ENCODE peak calls at places on chromosomes 11 and 22, in six cellular contexts. E is stomach, O is sigmoid colon, X is HCT116, G is GM12891, B is transverse colon. D is an unnamed sample.

GRCh38 chr22:43449205-43449830 is 37.5 kb downstream of the MPPED1 start:
- DNase-seq in O (no peak), E (no peak), B (no peak), X (no peak), G (no peak), D (peak; percentile 53)

GRCh38 chr11:76159983-76160661 is 46.2 kb downstream of the WNT11 start:
- DNase-seq in X (no peak), E (no peak), O (no peak), G (no peak), B (no peak), D (no peak)

GRCh38 chr11:69539416-69540117 is 58.1 kb downstream of the LINC01488 start:
- DNase-seq in E (no peak), X (no peak), G (no peak), B (peak; percentile 26), O (peak; percentile 70), D (no peak)

GRCh38 chr11:46889689-46890475 is 28.5 kb downstream of the LRP4 start:
- DNase-seq in O (peak; percentile 81), B (peak; percentile 78), G (peak; percentile 61), E (peak; percentile 81), X (peak; percentile 47), D (peak; percentile 91)

GRCh38 chr22:27980424-27981148 is 61.5 kb upstream of the PITPNB start:
- DNase-seq in E (no peak), O (no peak), G (no peak), B (no peak), X (no peak), D (peak; percentile 79)

GRCh38 chr11:1782831-1783724 is 19.4 kb upstream of the CTSD start:
- DNase-seq in E (no peak), B (no peak), X (no peak), O (no peak), G (no peak), D (no peak)

GRCh38 chr22:39183991-39184585 is 31.6 kb upstream of the CBX7 start:
- DNase-seq in E (no peak), B (no peak), G (no peak), O (no peak), X (peak; percentile 27), D (peak; percentile 63)

GRCh38 chr11:60864856-60865513 is 2.4 kb upstream of the ZP1 start:
- DNase-seq in O (peak; percentile 13), G (no peak), E (no peak), B (no peak), X (no peak), D (no peak)

GRCh38 chr11:119181677-119182412 is 3.4 kb upstream of the NHERF4 start:
- DNase-seq in O (no peak), B (no peak), E (no peak), G (no peak), X (no peak), D (no peak)

GRCh38 chr22:29268511-29269229 is 602 bp downstream of the EWSR1 start:
- DNase-seq in X (peak; percentile 1), O (peak; percentile 87), G (no peak), E (peak; percentile 61), B (peak; percentile 60), D (peak; percentile 48)

GRCh38 chr11:59560290-59560701 is 49.0 kb downstream of the OR4D9 start:
- DNase-seq in O (peak; percentile 80), B (peak; percentile 69), X (peak; percentile 85), E (peak; percentile 65), G (peak; percentile 41), D (peak; percentile 91)

GRCh38 chr22:47190957-47191323 is 428.5 kb downstream of the TBC1D22A start:
- DNase-seq in G (no peak), E (peak; percentile 11), B (no peak), O (peak; percentile 46), X (peak; percentile 8), D (no peak)

GRCh38 chr11:19209617-19210016 is 7.8 kb upstream of the CSRP3 start:
- DNase-seq in G (no peak), O (no peak), X (no peak), E (no peak), B (no peak), D (peak; percentile 32)

GRCh38 chr11:103109818-103110388 is 677 bp downstream of the DYNC2H1 start:
- DNase-seq in O (no peak), X (no peak), B (no peak), E (no peak), G (no peak), D (no peak)

GRCh38 chr11:75386912-75387311 is 12.4 kb upstream of the RPS3 start:
- DNase-seq in B (peak; percentile 52), X (no peak), G (no peak), E (no peak), O (peak; percentile 26), D (peak; percentile 69)

GRCh38 chr11:32068134-32068533 is 22.7 kb upstream of the RCN1 start:
- DNase-seq in E (no peak), G (no peak), X (no peak), O (no peak), B (no peak), D (no peak)

GRCh38 chr11:123434262-123434661 is 4.2 kb downstream of the GRAMD1B start:
- DNase-seq in E (no peak), B (peak; percentile 17), G (no peak), X (peak; percentile 43), O (no peak), D (peak; percentile 78)

GRCh38 chr22:23067023-23067650 is 3.2 kb upstream of the GNAZ start:
- DNase-seq in O (peak; percentile 55), B (peak; percentile 3), E (peak; percentile 8), G (no peak), X (no peak), D (no peak)

GRCh38 chr11:24046731-24047130 is 450.1 kb upstream of the LUZP2 start:
- DNase-seq in O (no peak), E (no peak), G (no peak), X (no peak), B (no peak), D (no peak)

GRCh38 chr11:96753997-96754396 is 364.2 kb downstream of the JRKL start:
- DNase-seq in O (no peak), B (no peak), X (no peak), G (no peak), E (no peak), D (no peak)

GRCh38 chr11:108019870-108020540 is 11.3 kb downstream of the CUL5 start:
- DNase-seq in O (no peak), G (no peak), E (no peak), X (no peak), B (no peak), D (no peak)

GRCh38 chr22:44702479-44703219 is 645 bp downstream of the PRR5 start:
- DNase-seq in B (no peak), E (peak; percentile 40), G (no peak), X (no peak), O (no peak), D (peak; percentile 78)

GRCh38 chr22:21044931-21045584 is 688 bp upstream of the LRRC74B start:
- DNase-seq in B (no peak), E (no peak), X (no peak), G (no peak), O (no peak), D (peak; percentile 28)

GRCh38 chr11:37595845-37596244 is 997.8 kb upstream of the RAG2 start:
- DNase-seq in E (no peak), B (no peak), X (no peak), G (no peak), O (no peak), D (no peak)

GRCh38 chr22:25651332-25651731 is 86.9 kb downstream of the GRK3 start:
- DNase-seq in E (no peak), X (no peak), G (no peak), O (no peak), B (no peak), D (no peak)

GRCh38 chr11:12318791-12319733 is 58.3 kb upstream of the PARVA start:
- DNase-seq in X (no peak), O (peak; percentile 85), E (no peak), B (no peak), G (no peak), D (peak; percentile 9)
- TF ChIP-seq POLR2AphosphoS5 in X (no peak), O (peak; percentile 93), E (peak; percentile 17), B (peak; percentile 38), G (no peak), D (no peak)

DNA sequence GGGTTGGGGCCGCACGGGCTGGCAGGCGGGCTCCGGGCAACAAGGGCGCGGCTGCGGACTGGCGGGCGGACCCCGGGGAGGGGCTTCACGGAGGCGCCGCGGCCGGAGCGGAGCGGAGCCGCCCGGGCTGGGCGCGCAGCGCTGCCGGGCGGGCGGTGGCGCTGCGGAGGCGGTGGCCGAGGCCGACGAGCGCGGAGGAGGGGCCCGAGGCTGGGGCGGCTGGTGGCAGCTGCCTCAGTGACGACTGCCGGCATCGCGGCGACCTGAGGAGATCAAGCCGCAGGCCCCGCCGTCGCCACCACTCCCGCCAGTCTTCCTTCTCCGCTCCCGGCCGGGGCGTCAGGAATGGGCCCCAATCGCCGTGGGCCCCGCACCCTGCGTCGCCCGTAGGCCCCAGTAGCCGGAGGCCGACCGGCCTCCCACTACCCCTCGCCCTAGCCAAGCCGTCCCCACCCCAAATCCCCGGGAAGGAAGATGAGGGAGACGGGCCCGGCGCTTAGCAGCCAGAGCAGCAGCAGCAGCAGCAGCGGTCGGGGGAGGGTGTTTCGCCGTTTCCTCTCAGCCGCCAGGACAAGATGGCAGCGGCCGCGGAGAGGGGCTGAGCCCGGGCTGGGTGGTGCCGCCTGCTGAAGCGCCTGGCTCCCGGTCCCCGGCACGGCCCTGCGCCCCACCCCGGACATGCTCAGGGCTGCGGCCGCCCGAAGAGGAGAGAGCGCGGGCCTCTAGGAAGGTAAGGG is at the start of gene HIPK3:
- DNase-seq in O (peak; percentile 90), X (no peak), B (peak; percentile 87), E (peak; percentile 85), G (peak; percentile 84), D (peak; percentile 88)
- TF ChIP-seq POLR2AphosphoS5 in O (peak; percentile 96), X (peak; percentile 77), B (no peak), E (peak; percentile 85), G (peak; percentile 73), D (peak; percentile 44)

DNA sequence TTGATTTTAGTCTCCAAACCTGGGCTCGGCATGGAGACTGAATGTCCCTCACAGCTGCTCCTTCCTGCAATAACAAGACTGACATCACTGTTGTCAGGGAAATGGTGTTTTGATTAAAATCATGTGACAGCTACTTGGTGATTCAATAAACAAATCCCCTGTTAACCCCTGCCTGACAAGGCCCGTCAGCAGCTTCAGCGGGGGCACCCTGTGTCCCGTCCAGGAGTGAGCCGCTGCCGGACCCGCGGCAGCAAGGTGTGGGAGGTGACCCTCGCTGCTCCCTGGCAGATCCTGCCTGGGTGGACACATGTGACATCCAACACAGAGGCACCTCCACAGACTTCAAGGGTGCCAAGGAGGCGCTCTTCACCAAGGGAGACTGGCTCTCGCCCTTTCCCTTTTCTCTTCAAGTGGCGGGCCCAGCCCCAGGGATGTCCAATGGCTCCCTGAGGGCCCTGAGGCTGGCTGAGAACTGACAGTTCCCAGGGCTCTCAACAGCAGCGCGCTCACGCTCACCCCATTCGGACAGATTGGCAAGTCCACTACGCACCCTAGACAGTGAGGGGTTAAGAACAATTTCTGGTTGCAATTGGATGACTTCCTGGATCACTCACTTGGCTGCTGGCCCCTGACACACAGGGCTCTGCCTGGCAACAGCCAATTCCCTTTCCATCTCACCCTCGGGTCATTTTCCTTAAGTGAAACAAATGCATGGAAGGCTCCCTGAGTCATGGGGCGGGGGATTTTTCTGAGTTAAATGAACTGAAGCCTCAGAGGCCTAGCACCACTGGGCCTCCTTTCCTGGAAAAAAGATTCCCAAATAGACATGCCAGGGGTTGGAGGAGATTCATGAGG is 30.7 kb downstream of the PPP2R1B start:
- DNase-seq in O (peak; percentile 94), G (no peak), X (no peak), B (peak; percentile 63), E (peak; percentile 54), D (no peak)
- TF ChIP-seq POLR2AphosphoS5 in O (peak; percentile 70), G (no peak), X (no peak), B (peak; percentile 41), E (peak; percentile 71), D (no peak)

GRCh38 chr22:24525416-24526037 is 29.4 kb downstream of the GUCD1 start:
- DNase-seq in E (peak; percentile 78), O (peak; percentile 80), B (peak; percentile 82), X (peak; percentile 54), G (peak; percentile 63), D (peak; percentile 92)
- TF ChIP-seq POLR2AphosphoS5 in E (no peak), O (peak; percentile 13), B (no peak), X (no peak), G (no peak), D (no peak)

D was measured in GM23338.